ENCODE peak calls at places on chromosomes 5 and 9, in seven cellular contexts. M is GM13976; K is ovary; Q is AG04449; Z is activated CD8-positive, alpha-beta T cell treated with anti-CD3 and anti-CD28 coated beads for 36 hours; I is left ventricle myocardium inferior; S is cardiac muscle cell. T is an unnamed sample.

GRCh38 chr5:134964359-134965270 is 3.1 kb upstream of the CATSPER3 start:
- DNase-seq in M (no peak), K (no peak), Q (no peak), Z (peak), I (no peak), S (no peak), T (no peak)

GRCh38 chr5:13985736-13986418 is 41.4 kb upstream of the DNAH5 start:
- DNase-seq in M (no peak), K (no peak), Q (peak), Z (no peak), I (no peak), S (peak), T (no peak)

GRCh38 chr9:106966481-106966880 is 103.5 kb downstream of the ZNF462 start:
- DNase-seq in M (no peak), K (no peak), Q (no peak), Z (no peak), I (no peak), S (no peak), T (no peak)

GRCh38 chr5:154892370-154892771 is 33.9 kb downstream of the CNOT8 start:
- DNase-seq in M (no peak), K (no peak), Q (no peak), Z (no peak), I (peak), S (no peak), T (no peak)

GRCh38 chr5:86768699-86769202 is 151.0 kb downstream of the COX7C start:
- DNase-seq in M (no peak), K (no peak), Q (no peak), Z (no peak), I (no peak), S (no peak), T (no peak)

GRCh38 chr5:125409496-125410351 is 663.3 kb upstream of the ZNF608 start:
- DNase-seq in M (no peak), K (no peak), Q (no peak), Z (no peak), I (no peak), S (no peak), T (no peak)

GRCh38 chr9:37776328-37776727 is 8.5 kb downstream of the EXOSC3 start:
- DNase-seq in M (no peak), K (no peak), Q (no peak), Z (no peak), I (no peak), S (no peak), T (no peak)

GRCh38 chr9:102206432-102206831 is 468.0 kb upstream of the GRIN3A start:
- DNase-seq in M (no peak), K (no peak), Q (no peak), Z (no peak), I (no peak), S (no peak), T (no peak)

GRCh38 chr9:5976668-5977397 is 38.6 kb downstream of the RANBP6 start:
- DNase-seq in M (peak), K (no peak), Q (no peak), Z (no peak), I (no peak), S (no peak), T (peak)

GRCh38 chr5:143161893-143162520 is 241.5 kb downstream of the NR3C1 start:
- DNase-seq in M (no peak), K (no peak), Q (no peak), Z (no peak), I (no peak), S (peak), T (no peak)

GRCh38 chr9:122246666-122247065 is 17.9 kb upstream of the LHX6 start:
- DNase-seq in M (no peak), K (no peak), Q (no peak), Z (no peak), I (no peak), S (no peak), T (no peak)

GRCh38 chr5:11251242-11251641 is 490.2 kb upstream of the DAP start:
- DNase-seq in M (no peak), K (no peak), Q (no peak), Z (no peak), I (no peak), S (no peak), T (no peak)

GRCh38 chr9:104948277-104948676 is 20.3 kb upstream of the ABCA1 start:
- DNase-seq in M (no peak), K (no peak), Q (no peak), Z (no peak), I (no peak), S (no peak), T (no peak)

GRCh38 chr9:124254261-124254682 is 3.5 kb upstream of the NEK6 start:
- DNase-seq in M (peak), K (no peak), Q (no peak), Z (peak), I (no peak), S (no peak), T (peak)

DNA sequence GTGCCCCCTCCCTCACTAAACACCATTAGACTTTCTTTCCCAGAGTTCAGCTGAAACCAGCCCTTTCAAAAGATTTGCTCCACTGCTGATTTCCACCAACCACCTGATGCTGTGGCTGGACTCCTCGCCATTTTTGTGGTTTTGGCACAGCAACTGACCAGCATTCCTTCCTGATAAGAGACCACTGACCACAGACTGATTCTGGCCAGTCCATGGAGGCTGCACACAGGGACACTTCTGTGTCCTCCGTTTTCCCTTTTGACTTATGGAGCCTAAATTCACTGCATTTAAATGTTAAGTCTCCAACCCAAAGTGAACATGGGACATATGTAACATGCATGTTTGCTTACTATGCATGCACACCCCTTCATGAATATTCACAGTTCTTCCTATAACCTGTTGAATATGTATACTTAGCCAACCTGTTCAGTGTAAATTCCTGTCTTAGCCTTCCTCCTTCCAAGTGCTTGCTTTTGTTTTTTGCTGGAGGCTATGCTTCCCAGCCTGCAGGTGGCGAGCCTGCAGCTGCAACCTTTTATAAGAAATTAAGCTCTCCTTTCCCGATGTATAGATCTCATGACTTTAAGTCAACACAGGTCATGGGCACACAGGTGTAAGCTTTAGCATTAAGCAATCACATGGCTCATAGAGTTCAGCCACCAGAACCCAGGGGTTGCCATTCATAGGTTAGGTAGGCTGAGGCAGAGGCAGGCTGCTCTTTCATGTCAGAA is 78.7 kb downstream of the ACTL7B start:
- DNase-seq in M (no peak), K (no peak), Q (no peak), Z (no peak), I (no peak), S (peak), T (no peak)
- TF ChIP-seq CTCF in M (no peak), K (no peak), Q (peak), Z (no peak), I (peak), S (peak), T (no peak)

DNA sequence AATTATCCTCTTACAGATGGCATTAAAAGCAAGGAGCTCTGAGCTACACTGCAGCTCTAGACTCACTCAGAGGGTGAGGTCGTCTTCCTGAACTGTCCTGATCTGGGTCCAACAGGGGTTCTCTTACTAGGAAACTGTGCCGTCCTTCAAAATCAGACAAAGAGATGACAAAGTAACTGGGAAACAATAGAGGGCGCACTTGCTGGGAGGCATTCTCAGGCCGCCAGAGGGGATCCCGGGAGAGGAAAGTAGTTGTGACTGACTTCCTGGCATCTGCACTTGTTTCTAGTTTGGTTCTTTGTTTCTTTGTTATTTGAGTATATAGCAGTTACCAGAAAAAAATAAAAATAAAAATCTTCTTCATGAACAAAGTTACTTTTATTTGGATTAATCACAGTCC is 142.9 kb upstream of the MSX2 start:
- DNase-seq in M (no peak), K (no peak), Q (no peak), Z (peak), I (no peak), S (peak), T (no peak)
- TF ChIP-seq CTCF in M (no peak), K (no peak), Q (peak), Z (peak), I (peak), S (peak), T (peak)

DNA sequence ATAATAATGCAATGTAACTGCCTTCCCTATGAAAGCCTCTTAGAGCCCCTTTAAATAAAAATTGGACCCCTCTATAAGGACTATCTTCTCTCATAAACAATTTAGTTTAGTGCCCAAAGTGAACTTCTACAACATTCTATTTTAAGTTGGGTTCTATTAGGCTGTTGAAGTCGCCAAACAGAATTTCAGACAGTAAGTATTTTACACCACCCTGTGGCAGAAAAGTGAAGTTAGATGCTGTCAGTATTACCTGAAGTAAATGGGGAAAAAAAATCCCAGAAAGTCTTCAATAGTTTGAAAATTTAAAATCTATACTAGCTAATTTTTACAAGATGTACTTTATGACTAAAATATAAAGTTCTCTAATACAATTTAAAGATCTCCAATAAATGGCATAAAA is 29.5 kb downstream of the CAAP1 start:
- DNase-seq in M (no peak), K (no peak), Q (no peak), Z (no peak), I (no peak), S (peak), T (no peak)
- TF ChIP-seq CTCF in M (no peak), K (no peak), Q (no peak), Z (peak), I (peak), S (peak), T (peak)

DNA sequence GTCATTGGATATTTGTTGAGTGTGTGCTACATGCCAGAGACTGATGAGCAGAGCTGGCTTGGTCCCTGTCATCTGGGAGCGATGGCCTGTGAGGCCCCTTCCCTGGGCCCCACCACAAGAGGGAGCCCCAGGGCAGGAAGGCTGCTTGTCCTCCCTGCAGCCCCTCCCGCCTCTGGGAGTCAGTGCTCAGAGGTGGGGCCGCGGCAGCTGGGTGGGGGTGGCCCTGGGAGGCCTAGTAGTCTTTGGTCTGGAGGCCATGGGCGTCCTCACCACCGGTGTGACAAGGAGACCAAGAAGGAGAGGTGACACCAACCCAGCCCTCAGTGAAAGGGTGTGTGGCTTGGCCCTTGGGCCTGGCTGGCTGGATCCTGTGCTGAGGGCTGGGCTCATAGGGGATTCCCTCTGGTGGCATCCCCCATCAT is 166.4 kb downstream of the GAPVD1 start:
- DNase-seq in M (peak), K (no peak), Q (no peak), Z (peak), I (no peak), S (no peak), T (peak)
- TF ChIP-seq CTCF in M (peak), K (no peak), Q (peak), Z (peak), I (peak), S (peak), T (peak)

GRCh38 chr5:81856948-81857928 is 106.3 kb upstream of the SSBP2 start:
- DNase-seq in M (no peak), K (peak), Q (no peak), Z (peak), I (peak), S (no peak), T (no peak)
- TF ChIP-seq CTCF in M (peak), K (no peak), Q (no peak), Z (no peak), I (peak), S (peak), T (peak)

DNA sequence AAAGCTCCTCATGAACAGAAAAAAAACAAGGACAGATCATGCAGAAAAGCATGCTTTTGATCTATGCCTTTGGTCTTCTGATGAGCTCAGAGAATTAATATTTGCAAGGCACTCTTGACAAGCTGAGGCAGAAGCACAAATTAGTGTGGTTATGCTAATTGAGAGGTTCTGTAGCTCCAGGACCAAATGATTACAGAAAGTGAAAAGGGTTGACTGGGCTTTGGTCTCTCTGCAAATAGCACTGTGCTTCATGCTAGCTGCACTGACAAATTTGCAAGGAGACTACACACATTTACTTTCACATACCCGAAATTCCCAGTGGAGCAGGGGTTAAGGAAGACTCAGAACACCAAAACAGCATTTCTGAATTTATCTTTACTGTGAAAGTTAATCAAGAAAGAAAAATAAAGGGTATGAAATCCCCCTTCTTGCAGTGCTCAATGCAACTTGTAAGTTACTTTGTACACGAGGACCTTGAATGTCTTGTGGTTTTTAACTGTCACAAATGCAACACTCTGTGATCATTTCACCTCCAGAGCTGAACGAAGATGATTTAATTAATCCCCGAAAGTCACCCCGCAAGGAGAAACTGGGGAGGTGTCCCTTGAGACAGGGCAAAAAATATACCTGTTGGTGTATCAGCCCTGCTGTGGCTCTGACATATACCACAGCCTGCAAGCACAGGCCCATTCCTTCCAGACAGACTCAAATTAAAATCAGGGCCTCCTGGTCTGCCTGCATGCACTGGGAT is 11.9 kb downstream of the RAPGEF1 start:
- DNase-seq in M (no peak), K (no peak), Q (no peak), Z (peak), I (no peak), S (no peak), T (no peak)
- TF ChIP-seq CTCF in M (no peak), K (no peak), Q (no peak), Z (no peak), I (no peak), S (no peak), T (no peak)

GRCh38 chr5:53917095-53917494 is 356.7 kb downstream of the NDUFS4 start:
- DNase-seq in M (no peak), K (no peak), Q (peak), Z (no peak), I (no peak), S (peak), T (no peak)
- TF ChIP-seq CTCF in M (no peak), K (no peak), Q (peak), Z (no peak), I (no peak), S (no peak), T (no peak)

GRCh38 chr5:22850981-22851380 is 2.2 kb downstream of the CDH12 start:
- DNase-seq in M (no peak), K (no peak), Q (no peak), Z (no peak), I (no peak), S (no peak), T (no peak)

GRCh38 chr5:22855824-22856223 is 2.7 kb upstream of the CDH12 start:
- DNase-seq in M (no peak), K (no peak), Q (no peak), Z (no peak), I (no peak), S (no peak), T (no peak)

GRCh38 chr5:22852807-22853670 is at the start of gene CDH12:
- DNase-seq in M (peak), K (no peak), Q (no peak), Z (peak), I (no peak), S (no peak), T (peak)
- TF ChIP-seq CTCF in M (no peak), K (no peak), Q (no peak), Z (no peak), I (no peak), S (no peak), T (no peak)

DNA sequence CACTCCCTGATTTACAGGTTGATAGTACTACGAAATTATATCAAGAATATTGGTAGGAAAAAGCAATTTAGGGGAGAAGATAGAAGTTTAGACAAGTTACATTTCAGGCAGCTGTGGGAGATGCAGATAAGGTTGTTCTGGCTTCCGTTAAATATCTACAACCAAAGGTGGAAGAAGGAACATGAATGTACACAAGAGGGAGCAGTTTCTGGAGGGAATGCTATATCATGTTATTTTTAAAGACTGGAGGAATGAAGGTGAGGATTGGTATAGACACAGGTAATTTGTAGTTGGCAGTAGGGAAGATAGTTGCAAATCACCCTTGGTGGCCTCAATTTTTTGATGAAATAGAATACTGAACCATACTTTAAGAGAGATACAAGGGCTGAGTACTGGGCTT is 187.3 kb upstream of the NMUR2 start:
- DNase-seq in M (no peak), K (no peak), Q (no peak), Z (no peak), I (no peak), S (no peak), T (no peak)
- TF ChIP-seq CTCF in M (no peak), K (no peak), Q (no peak), Z (no peak), I (peak), S (no peak), T (no peak)